ENCODE peak calls at places on chromosomes 7 and 10, in ten cellular contexts. Z, I, O, T, R, U, G, K, M and P are unnamed samples.

GRCh38 chr10:19347592-19347991 is 299.0 kb downstream of the MALRD1 start:
- DNase-seq in T (no peak), U (no peak), I (no peak), R (no peak), M (no peak), Z (peak; percentile 1), O (no peak), K (peak; percentile 0), G (no peak), P (no peak)

GRCh38 chr10:15209827-15210509 is 41.5 kb upstream of the NMT2 start:
- DNase-seq in I (peak; percentile 79), M (peak; percentile 68), K (peak; percentile 90), O (peak; percentile 68), G (peak; percentile 82), R (peak; percentile 79), U (peak; percentile 70), T (peak; percentile 65), Z (peak; percentile 82), P (peak; percentile 77)

GRCh38 chr10:76352300-76352699 is 920.9 kb downstream of the LRMDA start:
- DNase-seq in T (no peak), Z (peak; percentile 94), U (no peak), O (peak; percentile 94), I (peak; percentile 95), M (no peak), G (no peak), R (no peak), K (peak; percentile 80), P (no peak)

GRCh38 chr10:73113543-73113942 is 3.3 kb downstream of the NUDT13 start:
- DNase-seq in M (no peak), G (no peak), I (no peak), K (peak; percentile 53), T (no peak), Z (peak; percentile 68), U (no peak), R (no peak), O (peak; percentile 30), P (no peak)

GRCh38 chr10:113496124-113496523 is 56.7 kb upstream of the HABP2 start:
- DNase-seq in Z (no peak), K (peak; percentile 30), G (no peak), I (no peak), O (no peak), U (no peak), T (no peak), M (no peak), R (no peak), P (no peak)

GRCh38 chr10:100725869-100726426 is 19.4 kb upstream of the PAX2 start:
- DNase-seq in U (no peak), T (no peak), G (no peak), R (peak; percentile 28), O (no peak), Z (no peak), K (no peak), M (no peak), I (no peak), P (no peak)

GRCh38 chr7:31432831-31433340 is 81.0 kb upstream of the ITPRID1 start:
- DNase-seq in U (no peak), G (no peak), T (no peak), O (no peak), K (no peak), R (no peak), M (no peak), I (no peak), Z (no peak), P (no peak)

GRCh38 chr7:95276114-95276513 is 48.2 kb downstream of the PON1 start:
- DNase-seq in U (no peak), O (no peak), R (no peak), T (no peak), G (no peak), Z (no peak), K (no peak), M (no peak), I (no peak), P (no peak)

GRCh38 chr7:25858562-25859411 is 293.2 kb upstream of the NFE2L3 start:
- DNase-seq in T (no peak), U (no peak), I (no peak), G (peak; percentile 74), M (no peak), R (no peak), O (no peak), Z (no peak), K (no peak), P (peak; percentile 70)

GRCh38 chr7:155701972-155702544 is 57.6 kb downstream of the RBM33 start:
- DNase-seq in I (no peak), K (no peak), U (no peak), Z (peak; percentile 8), T (no peak), R (no peak), O (no peak), G (no peak), M (no peak), P (no peak)

GRCh38 chr7:137109966-137110930 is 233.3 kb downstream of the PTN start:
- DNase-seq in M (no peak), O (peak; percentile 41), T (no peak), U (no peak), K (peak; percentile 79), I (peak; percentile 45), Z (peak; percentile 23), R (no peak), G (no peak), P (no peak)

GRCh38 chr7:157692156-157693011 is 355.6 kb downstream of the DNAJB6 start:
- DNase-seq in U (no peak), I (no peak), Z (no peak), G (no peak), O (no peak), R (peak; percentile 51), M (no peak), K (no peak), T (no peak), P (peak; percentile 7)

GRCh38 chr7:157691521-157692155 is 354.8 kb downstream of the DNAJB6 start:
- DNase-seq in O (no peak), G (no peak), I (no peak), K (no peak), U (no peak), M (no peak), T (no peak), R (peak; percentile 63), Z (no peak), P (peak; percentile 8)

GRCh38 chr7:157690058-157690832 is 353.4 kb downstream of the DNAJB6 start:
- DNase-seq in K (no peak), M (no peak), G (no peak), T (no peak), O (peak; percentile 16), R (peak; percentile 44), Z (peak; percentile 25), U (no peak), I (peak; percentile 12), P (peak; percentile 20)

GRCh38 chr7:157689269-157690057 is 352.7 kb downstream of the DNAJB6 start:
- DNase-seq in R (peak; percentile 58), Z (no peak), K (no peak), U (no peak), G (no peak), T (no peak), I (no peak), M (no peak), O (no peak), P (peak; percentile 26)

GRCh38 chr7:157690833-157691382 is 354.1 kb downstream of the DNAJB6 start:
- DNase-seq in O (peak; percentile 64), G (no peak), I (peak; percentile 81), Z (peak; percentile 80), T (no peak), M (no peak), U (no peak), K (peak; percentile 7), R (peak; percentile 65), P (peak; percentile 77)
- H3K4me3 ChIP-seq in O (peak overlapping the region; percentile 45), G (no peak overlapping the region), I (peak overlapping the region; percentile 22), Z (no peak overlapping the region), T (no peak overlapping the region), M (no peak overlapping the region), U (no peak overlapping the region), K (no peak overlapping the region), R (peak overlapping the region; percentile 31), P (peak overlapping the region; percentile 56)

DNA sequence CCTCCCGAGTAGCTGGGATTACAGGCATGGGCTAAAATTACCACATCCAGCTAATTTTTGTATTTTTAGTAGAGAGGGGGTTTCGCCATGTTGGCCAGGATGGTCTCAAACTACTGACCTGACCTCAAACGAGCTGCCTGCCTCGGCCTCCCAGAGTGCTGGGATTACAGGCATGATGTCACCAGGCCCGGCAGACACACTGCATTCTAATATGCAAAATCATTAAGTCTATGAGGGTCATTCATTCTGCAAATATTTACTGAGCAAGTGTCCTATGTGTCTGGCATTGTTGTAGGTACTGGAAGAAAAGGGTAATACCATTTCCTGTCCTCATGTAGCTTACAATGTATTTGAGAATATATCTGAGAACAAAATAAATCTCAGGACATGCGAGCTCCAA is 2.7 kb downstream of the PUS7 start:
- DNase-seq in R (no peak), Z (no peak), U (no peak), T (no peak), K (no peak), O (no peak), M (no peak), I (peak; percentile 6), G (no peak), P (no peak)
- H3K4me3 ChIP-seq in R (no peak overlapping the region), Z (no peak overlapping the region), U (no peak overlapping the region), T (no peak overlapping the region), K (no peak overlapping the region), O (no peak overlapping the region), M (no peak overlapping the region), I (no peak overlapping the region), G (no peak overlapping the region), P (no peak overlapping the region)

DNA sequence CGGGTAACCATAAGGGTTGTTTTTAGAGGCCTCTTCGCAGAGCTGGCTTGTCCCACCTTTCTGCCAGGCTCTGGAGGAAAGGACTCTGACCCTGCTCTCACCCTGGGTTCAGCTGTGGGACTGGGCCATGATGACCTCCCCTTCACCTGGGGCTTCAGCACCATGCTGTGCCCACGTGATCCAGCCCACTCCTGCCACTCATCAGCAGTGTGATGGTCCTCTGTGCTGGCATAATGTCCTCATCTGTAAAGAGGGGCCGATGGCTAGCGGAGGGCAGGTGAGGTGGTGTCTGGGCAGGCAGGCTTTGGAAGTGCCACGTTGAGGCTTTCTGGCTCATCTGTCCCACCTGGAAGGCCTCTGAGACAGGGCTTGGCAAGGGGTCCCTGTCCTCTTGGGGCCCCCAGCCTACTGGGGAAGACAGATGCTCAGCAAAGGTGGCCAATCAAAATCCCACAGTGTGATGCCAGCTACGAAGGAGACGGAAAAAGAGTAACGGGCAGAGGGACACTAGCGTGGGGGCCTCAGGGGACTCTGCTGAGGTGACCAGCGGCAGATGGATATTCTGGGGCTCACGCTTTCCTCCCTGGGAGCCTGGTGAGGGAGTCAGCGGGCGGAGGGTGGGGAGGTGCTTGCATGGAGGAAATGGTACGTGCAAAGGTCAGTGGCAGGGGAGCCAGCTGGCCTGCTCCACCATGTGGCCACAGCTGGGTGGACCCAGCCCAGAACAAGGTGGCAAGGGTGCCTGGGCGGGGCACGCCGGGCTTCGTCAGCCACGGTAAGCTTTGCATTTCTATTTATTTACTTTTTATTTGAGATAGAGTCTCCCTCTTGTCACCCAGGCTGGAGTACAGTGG is 5.4 kb downstream of the LRWD1 start:
- DNase-seq in M (no peak), G (no peak), T (no peak), I (no peak), R (peak; percentile 61), U (no peak), O (no peak), Z (no peak), K (no peak), P (peak; percentile 7)
- H3K4me3 ChIP-seq in M (no peak overlapping the region), G (no peak overlapping the region), T (no peak overlapping the region), I (no peak overlapping the region), R (no peak overlapping the region), U (no peak overlapping the region), O (no peak overlapping the region), Z (no peak overlapping the region), K (no peak overlapping the region), P (no peak overlapping the region)

DNA sequence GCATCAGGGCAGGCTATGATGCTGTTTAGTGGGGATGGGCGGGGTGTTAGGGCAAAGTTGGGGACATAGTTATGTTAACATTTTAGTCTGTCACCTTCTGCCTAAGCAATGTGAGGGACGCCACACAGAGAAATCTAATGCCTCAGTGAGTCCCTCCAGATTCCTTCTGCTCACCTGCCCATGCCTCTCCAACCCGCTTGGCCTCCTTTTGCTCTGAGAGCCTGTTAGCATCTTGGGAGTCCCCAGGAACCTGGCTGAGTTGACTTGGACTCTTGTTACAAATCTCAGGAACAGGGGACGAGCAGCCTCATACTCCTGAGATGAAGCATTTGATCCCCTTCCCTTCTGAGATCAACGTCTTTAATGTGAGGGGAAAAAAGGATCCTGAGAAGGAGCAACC is 336.8 kb downstream of the CCSER2 start:
- DNase-seq in Z (no peak), R (no peak), T (no peak), I (no peak), M (no peak), G (no peak), O (no peak), K (no peak), U (no peak), P (no peak)
- H3K4me3 ChIP-seq in Z (no peak overlapping the region), R (no peak overlapping the region), T (no peak overlapping the region), I (no peak overlapping the region), M (no peak overlapping the region), G (no peak overlapping the region), O (no peak overlapping the region), K (no peak overlapping the region), U (no peak overlapping the region), P (no peak overlapping the region)